ENCODE peak calls at places on chromosome 20, in four cellular contexts. K is neural progenitor cell, J is GM23338, A is heart left ventricle. V is an unnamed sample. For H3K4me1, the result is how much of the 10 kb centered on the place peaks cover.

GRCh38 chr20:9886227-9886626 is 47.4 kb upstream of the PAK5 start:
- DNase-seq in A (no peak), J (no peak), K (no peak), V (no peak)

GRCh38 chr20:18172379-18172778 is 34.7 kb downstream of the KAT14 start:
- DNase-seq in K (no peak), J (no peak), A (no peak), V (no peak)

GRCh38 chr20:10427060-10427692 is 6.8 kb downstream of the MKKS start:
- DNase-seq in K (peak), J (peak), A (peak), V (no peak)

GRCh38 chr20:50110141-50111047 is 2.6 kb downstream of the UBE2V1 start:
- DNase-seq in J (no peak), K (no peak), A (no peak), V (no peak)

GRCh38 chr20:63057133-63058117 is 50.7 kb upstream of the BHLHE23 start:
- DNase-seq in K (no peak), J (no peak), A (no peak), V (no peak)

GRCh38 chr20:33408716-33409654 is 7.7 kb upstream of the CDK5RAP1 start:
- DNase-seq in A (no peak), J (no peak), K (no peak), V (no peak)

GRCh38 chr20:33686984-33687366 is 790 bp upstream of the E2F1 start:
- DNase-seq in J (no peak), A (no peak), K (no peak), V (no peak)

GRCh38 chr20:63402178-63402859 is 41.2 kb upstream of the CHRNA4 start:
- DNase-seq in A (no peak), K (no peak), J (no peak), V (no peak)

GRCh38 chr20:53150532-53150931 is 178.4 kb downstream of the TSHZ2 start:
- DNase-seq in A (no peak), J (no peak), K (peak), V (no peak)

GRCh38 chr20:25287631-25288290 is 39.9 kb downstream of the PYGB start:
- DNase-seq in K (no peak), A (peak), J (no peak), V (peak)

GRCh38 chr20:63128956-63129355 is 87.0 kb downstream of the YTHDF1 start:
- DNase-seq in A (no peak), J (no peak), K (no peak), V (peak)

GRCh38 chr20:32999603-33000250 is 4.5 kb downstream of the SUN5 start:
- DNase-seq in K (no peak), A (no peak), J (no peak), V (no peak)

GRCh38 chr20:45342863-45343444 is 5.3 kb downstream of the SDC4 start:
- DNase-seq in A (no peak), J (no peak), K (no peak), V (no peak)
- H3K4me1 ChIP-seq in A (half or more), J (half or more), K (half or more), V (half or more)

GRCh38 chr20:7859371-7859802 is 80.9 kb downstream of the HAO1 start:
- DNase-seq in A (peak), K (peak), J (peak), V (no peak)
- TF ChIP-seq CTCF in A (peak), K (peak), J (peak), V (peak)

DNA sequence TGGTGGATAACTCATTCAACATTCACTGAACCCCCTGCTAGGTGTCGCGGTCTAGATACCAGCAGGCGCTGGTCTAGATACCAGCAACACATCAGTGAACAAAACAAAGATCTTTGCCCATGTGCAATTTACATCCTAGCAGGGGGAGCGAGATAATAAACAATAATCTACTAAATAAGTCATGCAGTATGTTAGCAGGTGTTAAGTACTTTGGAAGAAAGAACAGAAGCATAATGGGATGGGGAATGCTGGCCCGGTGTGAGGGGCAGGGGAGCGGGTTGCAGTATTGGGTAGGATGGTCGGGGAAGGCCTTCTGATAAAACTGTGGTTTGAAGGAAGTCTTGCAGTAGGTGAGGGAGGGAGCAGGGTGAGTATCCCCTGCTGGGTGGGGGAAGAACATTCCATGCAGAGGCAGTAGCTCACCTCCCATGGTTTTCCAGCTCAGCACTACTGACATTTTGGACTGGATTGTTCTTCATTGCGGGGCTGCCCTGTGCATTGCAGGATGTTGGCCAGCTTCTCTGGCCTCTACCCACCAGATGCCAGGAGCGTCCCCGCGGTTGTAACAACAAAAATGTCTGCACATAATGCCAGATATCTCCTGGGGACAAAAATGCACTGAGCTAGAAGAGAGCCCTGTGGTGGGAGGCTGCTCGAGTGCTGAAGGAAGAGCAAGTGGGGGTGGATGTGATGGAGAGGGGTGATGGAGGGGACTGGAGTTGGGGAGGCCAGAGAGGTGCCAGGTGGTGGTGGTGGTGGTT is 117.3 kb downstream of the TOX2 start:
- DNase-seq in K (no peak), A (no peak), J (no peak), V (peak)
- H3K4me1 ChIP-seq in K (under half), A (under half), J (under half), V (under half)

GRCh38 chr20:2631228-2631627 is 21.2 kb upstream of the NOP56 start:
- DNase-seq in J (peak), A (no peak), K (no peak), V (no peak)
- TF ChIP-seq CTCF in J (peak), A (no peak), K (peak), V (no peak)

GRCh38 chr20:47354710-47355488 is 1.6 kb downstream of the ZMYND8 start:
- DNase-seq in A (no peak), J (no peak), K (no peak), V (no peak)

GRCh38 chr20:47353224-47353696 is 3.2 kb downstream of the ZMYND8 start:
- DNase-seq in A (no peak), K (no peak), J (no peak), V (no peak)

GRCh38 chr20:47352332-47353223 is 3.9 kb downstream of the ZMYND8 start:
- DNase-seq in A (peak), K (peak), J (peak), V (no peak)

GRCh38 chr20:47354388-47354709 is 2.1 kb downstream of the ZMYND8 start:
- DNase-seq in K (no peak), J (no peak), A (no peak), V (no peak)

DNA sequence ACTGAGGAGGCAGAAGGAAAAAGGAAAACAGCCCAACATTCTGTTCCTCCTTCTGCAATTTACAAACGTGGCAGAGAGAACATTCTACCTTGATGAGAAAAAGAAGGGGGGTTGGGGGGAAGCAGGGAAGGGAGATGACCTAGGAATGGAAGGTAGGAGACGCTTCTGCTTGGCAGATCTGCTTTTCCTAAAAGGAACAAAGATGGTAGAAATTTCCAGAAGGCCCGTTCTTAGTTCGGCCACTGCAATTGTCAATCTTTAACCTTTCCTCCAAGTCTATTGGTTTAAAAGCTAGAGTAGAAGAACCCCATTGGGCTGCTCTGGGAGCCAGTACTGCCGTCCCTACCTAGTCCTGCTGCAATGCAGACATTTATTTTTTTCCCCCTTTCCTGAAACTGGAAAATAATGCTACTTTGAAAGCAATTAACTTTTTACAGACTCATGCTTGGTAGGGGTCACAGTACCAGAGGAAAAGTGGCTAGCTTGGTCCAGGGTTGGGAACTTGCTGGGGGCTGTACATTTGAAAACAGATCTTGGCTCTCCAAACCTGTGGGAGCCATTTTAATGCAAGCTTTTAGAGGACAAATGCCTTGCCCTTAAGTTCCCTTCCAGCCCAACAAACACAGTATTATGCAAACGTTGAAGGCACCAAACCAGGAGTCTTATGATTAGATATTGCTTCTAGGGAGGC is 2.7 kb downstream of the ZMYND8 start:
- DNase-seq in K (no peak), J (no peak), A (no peak), V (no peak)
- H3K4me1 ChIP-seq in K (half or more), J (half or more), A (half or more), V (half or more)

GRCh38 chr20:3068986-3069900 is 2.2 kb upstream of the OXT start:
- DNase-seq in J (peak), A (no peak), K (peak), V (no peak)
- TF ChIP-seq CTCF in J (peak), A (peak), K (no peak), V (no peak)

GRCh38 chr20:36359668-36360406 is 53.7 kb downstream of the DLGAP4 start:
- DNase-seq in A (no peak), K (no peak), J (no peak), V (no peak)

GRCh38 chr20:36360429-36360828 is 54.3 kb downstream of the DLGAP4 start:
- DNase-seq in A (no peak), K (no peak), J (no peak), V (no peak)

GRCh38 chr20:36361406-36361805 is 55.3 kb downstream of the DLGAP4 start:
- DNase-seq in J (no peak), K (peak), A (no peak), V (no peak)

GRCh38 chr20:36362978-36363713 is 57.0 kb downstream of the DLGAP4 start:
- DNase-seq in J (no peak), A (no peak), K (no peak), V (no peak)

DNA sequence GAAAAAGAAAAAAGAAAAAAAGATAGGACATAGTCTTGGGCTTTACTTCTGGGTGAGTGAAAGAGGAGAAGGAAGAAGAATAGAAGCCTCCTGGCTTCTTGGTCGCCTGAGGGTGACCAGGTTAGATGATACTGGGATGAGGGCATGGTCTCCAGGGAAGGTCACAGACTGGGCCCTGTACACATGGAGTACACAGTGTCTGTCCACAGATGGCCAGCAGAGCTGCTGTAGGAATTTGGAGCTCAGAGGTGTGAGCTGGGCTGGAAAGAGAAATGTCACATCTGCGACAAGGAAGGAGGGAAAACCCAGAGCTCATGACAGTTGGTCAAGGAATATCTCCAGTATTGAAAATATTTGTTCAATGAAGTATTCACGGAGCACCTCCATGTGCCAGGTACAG is 56.1 kb downstream of the DLGAP4 start:
- DNase-seq in A (no peak), J (no peak), K (no peak), V (no peak)
- H3K4me1 ChIP-seq in A (under half), J (under half), K (under half), V (under half)

GRCh38 chr20:46951840-46952497 is 57.3 kb downstream of the EYA2 start:
- DNase-seq in J (peak), A (no peak), K (no peak), V (peak)
- TF ChIP-seq CTCF in J (no peak), A (no peak), K (no peak), V (no peak)

V was measured in sigmoid colon.